ENCODE peak calls at places on chromosomes 4 and X, in eight cellular contexts. Q, I, O, H, C, F, E and A are unnamed samples.

GRCh38 chr4:128310266-128310697 is 22.7 kb upstream of the PGRMC2 start:
- DNase-seq in C (peak; percentile 35), O (no peak), I (no peak), H (peak; percentile 61), F (peak; percentile 76), E (no peak), Q (peak; percentile 22), A (peak; percentile 90)

GRCh38 chr4:2907706-2908293 is 55.4 kb downstream of the NOP14 start:
- DNase-seq in C (no peak), F (no peak), H (peak; percentile 56), Q (no peak), E (no peak), I (no peak), O (no peak), A (no peak)

GRCh38 chr4:100722133-100722532 is 204.3 kb upstream of the EMCN start:
- DNase-seq in H (no peak), C (no peak), O (no peak), F (no peak), I (no peak), E (no peak), Q (no peak), A (no peak)

GRCh38 chrX:110418220-110418856 is 59.7 kb downstream of the RTL9 start:
- DNase-seq in I (no peak), H (peak; percentile 53), C (peak; percentile 80), F (peak; percentile 76), O (no peak), E (no peak), Q (no peak), A (peak; percentile 22)

GRCh38 chrX:12089740-12090139 is 48.5 kb upstream of the FRMPD4 start:
- DNase-seq in Q (no peak), H (no peak), C (no peak), F (no peak), E (no peak), I (no peak), O (no peak), A (no peak)

GRCh38 chr4:168731006-168731636 is 234.3 kb downstream of the PALLD start:
- DNase-seq in I (no peak), E (no peak), O (no peak), C (peak; percentile 52), H (no peak), F (no peak), Q (no peak), A (no peak)

GRCh38 chr4:76514087-76514486 is 79.1 kb downstream of the SHROOM3 start:
- DNase-seq in C (no peak), O (no peak), Q (no peak), E (no peak), I (no peak), F (no peak), H (no peak), A (no peak)

GRCh38 chr4:115275615-115276014 is 162.2 kb upstream of the NDST4 start:
- DNase-seq in E (no peak), C (no peak), Q (no peak), F (no peak), H (no peak), I (no peak), O (no peak), A (no peak)

GRCh38 chr4:168154546-168155277 is 62.4 kb downstream of the ANXA10 start:
- DNase-seq in I (no peak), Q (no peak), C (no peak), O (no peak), H (no peak), E (no peak), F (no peak), A (no peak)

GRCh38 chrX:97743014-97743413 is 859.3 kb downstream of the RPA4 start:
- DNase-seq in C (peak; percentile 2), I (no peak), E (no peak), Q (no peak), H (peak; percentile 7), F (peak; percentile 55), O (no peak), A (no peak)

GRCh38 chr4:112288455-112288854 is 2.8 kb upstream of the TIFA start:
- DNase-seq in E (no peak), C (no peak), H (no peak), Q (no peak), O (no peak), F (no peak), I (no peak), A (peak; percentile 9)

GRCh38 chr4:139919513-139919912 is 234.5 kb downstream of the MAML3 start:
- DNase-seq in I (no peak), H (peak; percentile 13), F (no peak), O (no peak), C (peak; percentile 73), E (no peak), Q (peak; percentile 29), A (no peak)

GRCh38 chr4:577499-578450 is 1.7 kb upstream of the TMEM271 start:
- DNase-seq in Q (no peak), F (peak; percentile 88), H (peak; percentile 9), O (no peak), I (no peak), C (peak; percentile 42), E (no peak), A (peak; percentile 18)

GRCh38 chr4:119209077-119209476 is 3.4 kb upstream of the USP53 start:
- DNase-seq in F (no peak), I (no peak), C (peak; percentile 86), O (no peak), Q (no peak), H (no peak), E (no peak), A (peak; percentile 5)

GRCh38 chr4:53595204-53595603 is 3.9 kb upstream of the LNX1 start:
- DNase-seq in C (no peak), Q (no peak), H (no peak), I (no peak), F (no peak), O (no peak), E (no peak), A (no peak)
- H3K27ac ChIP-seq in C (no peak overlapping the region), Q (no peak overlapping the region), H (no peak overlapping the region), I (no peak overlapping the region), F (no peak overlapping the region), O (no peak overlapping the region), E (no peak overlapping the region), A (no peak overlapping the region)

GRCh38 chr4:53014881-53015280 is 152.8 kb downstream of the RASL11B start:
- DNase-seq in H (no peak), F (no peak), Q (no peak), I (no peak), E (no peak), C (no peak), O (no peak), A (no peak)
- H3K4me1 ChIP-seq in H (peaks cover 59% of the 10 kb centered on the region), F (no peaks in the 10 kb centered on the region), Q (peaks cover 16% of the 10 kb centered on the region), I (peaks cover 81% of the 10 kb centered on the region), E (no peaks in the 10 kb centered on the region), C (peaks cover 57% of the 10 kb centered on the region), O (peaks cover 74% of the 10 kb centered on the region), A (peaks cover 8% of the 10 kb centered on the region)

GRCh38 chrX:2468406-2469195 is 32.2 kb downstream of the DHRSX start:
- DNase-seq in Q (no peak), I (no peak), O (no peak), E (no peak), F (no peak), C (no peak), H (no peak), A (no peak)

GRCh38 chrX:2469196-2469685 is 31.5 kb downstream of the DHRSX start:
- DNase-seq in Q (no peak), H (no peak), O (no peak), I (no peak), F (no peak), E (no peak), C (no peak), A (no peak)

GRCh38 chrX:2474963-2475726 is 25.6 kb downstream of the DHRSX start:
- DNase-seq in O (no peak), F (peak; percentile 62), H (no peak), I (no peak), E (no peak), C (no peak), Q (no peak), A (no peak)

GRCh38 chrX:2474280-2474962 is 26.4 kb downstream of the DHRSX start:
- DNase-seq in C (no peak), H (no peak), F (peak; percentile 69), Q (no peak), I (no peak), O (no peak), E (no peak), A (no peak)

DNA sequence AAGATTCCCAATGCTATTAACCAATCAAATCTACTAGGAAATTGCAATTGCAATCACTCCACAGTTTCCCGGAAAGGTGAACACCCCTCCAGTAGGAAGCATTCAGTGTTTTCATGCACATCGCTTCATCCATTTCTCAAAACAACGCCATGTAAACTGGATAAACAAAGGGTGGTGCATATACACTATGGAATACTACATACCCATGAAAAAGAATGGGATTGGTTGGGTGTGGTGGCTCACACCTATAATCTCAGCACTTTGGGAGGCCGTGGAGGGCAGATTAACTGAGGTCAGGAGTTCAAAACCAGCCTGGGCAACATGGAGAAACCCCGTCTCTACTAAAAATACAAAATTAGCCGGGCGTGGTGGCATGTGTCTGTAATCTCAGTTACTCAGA is 29.1 kb downstream of the DHRSX start:
- DNase-seq in Q (no peak), I (no peak), O (no peak), F (no peak), C (no peak), E (no peak), H (no peak), A (no peak)
- H3K27ac ChIP-seq in Q (no peak overlapping the region), I (no peak overlapping the region), O (no peak overlapping the region), F (no peak overlapping the region), C (no peak overlapping the region), E (no peak overlapping the region), H (no peak overlapping the region), A (no peak overlapping the region)

GRCh38 chrX:259692-260355 is 21.4 kb upstream of the PLCXD1 start:
- DNase-seq in E (peak; percentile 9), O (no peak), I (no peak), C (no peak), H (no peak), Q (peak; percentile 8), F (peak; percentile 94), A (no peak)

GRCh38 chrX:258291-259040 is 22.7 kb upstream of the PLCXD1 start:
- DNase-seq in C (no peak), Q (no peak), H (no peak), E (no peak), F (peak; percentile 32), O (no peak), I (no peak), A (no peak)

GRCh38 chrX:255923-256331 is 25.3 kb upstream of the PLCXD1 start:
- DNase-seq in H (no peak), C (no peak), Q (no peak), E (peak; percentile 6), O (no peak), F (peak; percentile 30), I (no peak), A (no peak)

GRCh38 chrX:254630-255215 is 26.5 kb upstream of the PLCXD1 start:
- DNase-seq in F (peak; percentile 18), O (no peak), C (no peak), H (no peak), I (no peak), E (no peak), Q (no peak), A (no peak)

DNA sequence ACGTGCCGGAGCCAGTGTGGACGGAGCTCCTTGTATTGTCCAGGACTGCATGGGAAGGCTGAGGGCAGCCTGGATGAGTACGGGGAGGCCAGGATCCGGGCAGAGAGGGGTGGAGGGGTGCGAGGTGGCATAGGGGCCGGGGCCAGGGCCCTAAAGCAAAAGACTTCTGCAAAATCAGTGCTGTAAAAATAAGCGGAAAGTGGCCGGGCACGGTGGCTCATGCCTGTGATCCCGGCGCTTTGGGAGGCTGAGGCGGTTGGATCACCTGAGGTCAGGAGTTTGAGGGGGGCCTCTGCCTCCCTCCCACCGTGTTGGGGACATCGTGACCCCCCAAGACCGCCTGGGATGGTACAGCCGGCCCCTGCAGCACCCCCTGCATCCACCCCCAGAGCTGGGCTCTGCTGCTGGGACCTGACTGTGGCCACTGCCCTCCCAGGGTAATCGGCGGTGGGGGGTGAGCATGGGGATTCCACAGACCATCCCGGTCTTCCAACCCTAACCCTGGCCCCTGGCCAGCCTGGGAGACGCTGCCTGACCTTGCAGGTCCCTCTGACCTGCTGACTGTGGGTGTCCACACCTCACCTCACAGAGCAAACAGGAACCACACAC is 23.4 kb upstream of the PLCXD1 start:
- DNase-seq in O (no peak), E (peak; percentile 14), F (peak; percentile 45), C (no peak), I (no peak), Q (no peak), H (no peak), A (no peak)
- H3K4me1 ChIP-seq in O (no peaks in the 10 kb centered on the region), E (no peaks in the 10 kb centered on the region), F (no peaks in the 10 kb centered on the region), C (peaks cover 16% of the 10 kb centered on the region), I (peaks cover 7% of the 10 kb centered on the region), Q (peaks cover 4% of the 10 kb centered on the region), H (peaks cover 17% of the 10 kb centered on the region), A (no peaks in the 10 kb centered on the region)